ENCODE peak calls at places on chromosome 11, in six cellular contexts. S, M, H, J, N and O are unnamed samples. For H3K36me3, the result is how much of the 10 kb centered on the place peaks cover.

GRCh38 chr11:107076832-107077231 is 58.6 kb upstream of the GUCY1A2 start:
- DNase-seq in S (no peak), M (no peak), N (no peak), J (no peak), H (no peak), O (no peak)

GRCh38 chr11:98260983-98261382 is 759.8 kb upstream of the CNTN5 start:
- DNase-seq in J (no peak), M (no peak), S (no peak), H (no peak), N (no peak), O (no peak)

GRCh38 chr11:11450744-11451362 is 97.8 kb upstream of the CSNK2A3 start:
- DNase-seq in N (no peak), J (no peak), S (no peak), M (no peak), H (no peak), O (no peak)

GRCh38 chr11:131724436-131724995 is 354.1 kb downstream of the NTM start:
- DNase-seq in S (no peak), N (no peak), H (no peak), J (no peak), M (no peak), O (no peak)

GRCh38 chr11:32334822-32335221 is 100.5 kb downstream of the WT1 start:
- DNase-seq in H (no peak), S (no peak), J (peak), N (no peak), M (no peak), O (peak)

GRCh38 chr11:130478204-130478701 is 29.8 kb downstream of the ADAMTS15 start:
- DNase-seq in N (peak), S (no peak), H (no peak), M (peak), J (peak), O (peak)

GRCh38 chr11:98455500-98456186 is 565.1 kb upstream of the CNTN5 start:
- DNase-seq in H (no peak), M (no peak), J (peak), S (no peak), N (no peak), O (no peak)

GRCh38 chr11:95092549-95093324 is 3.1 kb downstream of the ENDOD1 start:
- DNase-seq in H (peak), N (no peak), J (peak), M (peak), S (no peak), O (peak)

GRCh38 chr11:11243258-11243789 is 109.7 kb downstream of the CSNK2A3 start:
- DNase-seq in M (no peak), J (peak), N (peak), H (no peak), S (no peak), O (no peak)

GRCh38 chr11:68632802-68633201 is 51.5 kb upstream of the GAL start:
- DNase-seq in H (peak), M (peak), S (no peak), J (peak), N (no peak), O (peak)

GRCh38 chr11:57321996-57322880 is 2.5 kb downstream of the TNKS1BP1 start:
- DNase-seq in N (peak), M (peak), S (peak), J (peak), H (no peak), O (peak)

GRCh38 chr11:1485504-1485885 is 1.1 kb downstream of the MOB2 start:
- DNase-seq in S (peak), N (peak), J (no peak), H (no peak), M (no peak), O (no peak)

GRCh38 chr11:118633319-118633690 is 25.9 kb downstream of the PHLDB1 start:
- DNase-seq in J (no peak), H (no peak), M (no peak), S (no peak), N (no peak), O (no peak)

GRCh38 chr11:66906077-66906929 is 49.4 kb downstream of the LRFN4 start:
- DNase-seq in S (no peak), J (peak), M (peak), N (peak), H (no peak), O (no peak)

GRCh38 chr11:128940156-128940555 is 2.5 kb downstream of the TP53AIP1 start:
- DNase-seq in S (no peak), M (no peak), N (no peak), H (no peak), J (no peak), O (peak)

GRCh38 chr11:132289590-132290256 is 919.3 kb downstream of the NTM start:
- DNase-seq in J (no peak), M (no peak), N (no peak), S (no peak), H (no peak), O (no peak)

GRCh38 chr11:79273781-79274180 is 167.0 kb downstream of the TENM4 start:
- DNase-seq in J (peak), H (no peak), N (no peak), S (no peak), M (no peak), O (no peak)

GRCh38 chr11:88535916-88536547 is 198.5 kb upstream of the CTSC start:
- DNase-seq in J (no peak), H (no peak), M (peak), N (no peak), S (no peak), O (no peak)

GRCh38 chr11:71354394-71355105 is 93.6 kb downstream of the DHCR7 start:
- DNase-seq in J (no peak), S (no peak), H (no peak), N (no peak), M (no peak), O (no peak)

GRCh38 chr11:113894421-113894996 is 10.1 kb upstream of the HTR3B start:
- DNase-seq in H (no peak), N (no peak), S (no peak), J (peak), M (no peak), O (no peak)

GRCh38 chr11:94602430-94603372 is 35.5 kb downstream of the PIWIL4 start:
- DNase-seq in J (no peak), S (peak), N (peak), M (peak), H (peak), O (peak)

GRCh38 chr11:117518455-117518854 is 190.8 kb downstream of the CEP164 start:
- DNase-seq in S (no peak), N (no peak), H (no peak), M (no peak), J (no peak), O (no peak)

GRCh38 chr11:129731316-129731715 is 84.3 kb upstream of the TMEM45B start:
- DNase-seq in N (no peak), H (no peak), M (no peak), J (no peak), S (no peak), O (peak)

GRCh38 chr11:75403037-75403436 is 3.7 kb downstream of the RPS3 start:
- DNase-seq in S (no peak), J (no peak), H (no peak), M (no peak), N (no peak), O (no peak)

GRCh38 chr11:69425895-69426544 is 55.4 kb upstream of the LINC01488 start:
- DNase-seq in M (no peak), J (no peak), S (no peak), H (no peak), N (no peak), O (no peak)

GRCh38 chr11:69359735-69360470 is 65.9 kb downstream of the MYEOV start:
- DNase-seq in M (peak), N (no peak), J (peak), S (no peak), H (no peak), O (peak)

GRCh38 chr11:58788355-58789023 is 56.0 kb downstream of the GLYATL2 start:
- DNase-seq in S (no peak), N (peak), J (peak), M (peak), H (peak), O (peak)

GRCh38 chr11:114562166-114562916 is 2.7 kb upstream of the NXPE1 start:
- DNase-seq in S (no peak), H (no peak), J (no peak), M (peak), N (no peak), O (no peak)

GRCh38 chr11:71244116-71244815 is 8.1 kb downstream of the SHANK2 start:
- DNase-seq in N (no peak), H (no peak), M (peak), J (peak), S (no peak), O (no peak)

GRCh38 chr11:28566643-28567042 is 458.5 kb downstream of the METTL15 start:
- DNase-seq in H (no peak), S (peak), N (peak), J (peak), M (peak), O (peak)

GRCh38 chr11:33068611-33069340 is 29.4 kb downstream of the TCP11L1 start:
- DNase-seq in J (no peak), H (no peak), M (no peak), S (no peak), N (no peak), O (no peak)

GRCh38 chr11:47442514-47442913 is 6.4 kb downstream of the RAPSN start:
- DNase-seq in J (no peak), S (no peak), H (no peak), M (no peak), N (no peak), O (no peak)

GRCh38 chr11:62680825-62681240 is 2.0 kb upstream of the UBXN1 start:
- DNase-seq in N (peak), M (peak), S (no peak), H (peak), J (peak), O (peak)

GRCh38 chr11:93089474-93090102 is 108.2 kb downstream of the SLC36A4 start:
- DNase-seq in S (no peak), H (no peak), N (no peak), M (peak), J (peak), O (peak)

GRCh38 chr11:104583857-104584256 is 314.4 kb downstream of the CASP12 start:
- DNase-seq in J (no peak), N (no peak), S (no peak), H (no peak), M (no peak), O (no peak)

GRCh38 chr11:20250644-20251247 is 90.5 kb upstream of the DBX1 start:
- DNase-seq in H (no peak), J (no peak), S (no peak), N (no peak), M (no peak), O (peak)

GRCh38 chr11:20247540-20248138 is 87.4 kb upstream of the DBX1 start:
- DNase-seq in J (no peak), S (no peak), M (no peak), H (no peak), N (no peak), O (no peak)

GRCh38 chr11:20251496-20251895 is 91.2 kb upstream of the DBX1 start:
- DNase-seq in J (no peak), M (no peak), H (no peak), N (no peak), S (no peak), O (no peak)

GRCh38 chr11:20248345-20248744 is 88.1 kb upstream of the DBX1 start:
- DNase-seq in S (no peak), N (no peak), H (no peak), J (no peak), M (no peak), O (no peak)

DNA sequence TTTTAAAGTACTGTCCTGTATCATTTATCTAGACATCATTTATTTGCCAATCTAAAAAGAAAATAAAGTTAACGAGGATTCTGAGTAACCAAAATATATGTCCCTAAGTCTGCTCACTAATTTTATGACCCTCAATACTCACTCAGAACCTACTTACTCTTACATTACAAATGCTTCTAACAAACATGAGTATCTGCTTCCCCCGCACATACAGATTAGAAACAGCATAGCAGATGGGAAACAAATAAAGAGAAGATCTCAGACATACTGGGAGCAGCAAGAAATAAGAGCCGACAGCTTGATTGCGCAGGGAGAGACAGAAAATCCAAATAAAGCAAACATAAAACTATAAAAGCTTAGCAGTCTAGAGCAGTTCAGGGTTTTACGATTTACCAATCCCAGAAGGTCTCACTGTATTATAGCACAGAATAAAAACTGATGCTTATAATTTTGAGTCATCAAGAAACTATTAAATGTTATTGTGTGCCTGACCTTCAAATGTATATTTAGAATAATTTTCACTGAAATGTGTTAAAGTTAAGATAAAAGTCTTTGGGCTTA is 89.1 kb upstream of the DBX1 start:
- DNase-seq in S (no peak), J (no peak), N (no peak), M (no peak), H (no peak), O (no peak)
- H3K4me3 ChIP-seq in S (no peak), J (no peak), N (no peak), M (no peak), H (no peak), O (no peak)

GRCh38 chr11:133922078-133922870 is 34.5 kb downstream of the IGSF9B start:
- DNase-seq in M (no peak), N (no peak), J (no peak), S (peak), H (no peak), O (no peak)
- H3K36me3 ChIP-seq in M (under half), N (under half), J (under half), S (under half), H (under half), O (under half)

DNA sequence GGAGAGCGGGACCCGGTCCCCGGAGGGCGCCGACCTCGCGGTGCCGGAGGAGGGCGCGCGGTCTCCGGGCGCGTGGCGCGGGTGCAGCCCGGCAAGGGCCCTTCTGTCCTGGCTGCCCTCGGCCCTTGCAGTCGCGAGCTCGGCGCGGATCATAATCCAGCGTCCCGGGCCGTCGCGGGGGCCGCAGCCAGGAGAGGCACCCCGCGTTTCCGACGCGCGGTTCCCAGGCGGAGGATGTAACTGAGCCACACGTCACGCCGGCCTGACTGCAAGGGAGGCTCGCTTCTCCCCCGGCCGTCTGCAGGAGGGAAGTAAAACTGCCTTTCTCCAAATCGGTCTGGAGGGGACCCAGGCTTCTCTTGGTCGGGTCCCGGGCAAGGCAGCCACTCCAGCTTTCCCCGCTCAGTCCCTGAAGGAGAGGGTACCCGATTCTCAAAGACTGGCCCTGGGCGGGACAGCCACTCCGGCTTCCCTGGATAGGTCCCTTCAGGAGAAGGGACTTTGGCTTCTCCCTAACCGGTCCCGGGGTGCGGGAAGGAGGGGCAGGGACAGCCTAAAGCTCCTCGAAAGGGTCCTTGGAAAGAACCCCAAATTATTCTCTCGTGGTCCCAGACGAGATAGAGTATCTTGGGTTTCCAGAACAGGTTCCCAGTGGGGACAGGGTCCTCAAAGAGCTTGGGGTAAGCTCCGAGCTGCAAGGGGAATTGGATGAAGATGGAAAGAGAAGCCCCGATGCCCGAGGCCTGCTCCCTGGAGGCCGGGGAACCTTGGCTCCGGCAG is 836 bp downstream of the SPON1 start:
- DNase-seq in N (peak), S (peak), J (peak), M (peak), H (peak), O (no peak)
- H3K4me3 ChIP-seq in N (peak), S (no peak), J (peak), M (peak), H (peak), O (no peak)

DNA sequence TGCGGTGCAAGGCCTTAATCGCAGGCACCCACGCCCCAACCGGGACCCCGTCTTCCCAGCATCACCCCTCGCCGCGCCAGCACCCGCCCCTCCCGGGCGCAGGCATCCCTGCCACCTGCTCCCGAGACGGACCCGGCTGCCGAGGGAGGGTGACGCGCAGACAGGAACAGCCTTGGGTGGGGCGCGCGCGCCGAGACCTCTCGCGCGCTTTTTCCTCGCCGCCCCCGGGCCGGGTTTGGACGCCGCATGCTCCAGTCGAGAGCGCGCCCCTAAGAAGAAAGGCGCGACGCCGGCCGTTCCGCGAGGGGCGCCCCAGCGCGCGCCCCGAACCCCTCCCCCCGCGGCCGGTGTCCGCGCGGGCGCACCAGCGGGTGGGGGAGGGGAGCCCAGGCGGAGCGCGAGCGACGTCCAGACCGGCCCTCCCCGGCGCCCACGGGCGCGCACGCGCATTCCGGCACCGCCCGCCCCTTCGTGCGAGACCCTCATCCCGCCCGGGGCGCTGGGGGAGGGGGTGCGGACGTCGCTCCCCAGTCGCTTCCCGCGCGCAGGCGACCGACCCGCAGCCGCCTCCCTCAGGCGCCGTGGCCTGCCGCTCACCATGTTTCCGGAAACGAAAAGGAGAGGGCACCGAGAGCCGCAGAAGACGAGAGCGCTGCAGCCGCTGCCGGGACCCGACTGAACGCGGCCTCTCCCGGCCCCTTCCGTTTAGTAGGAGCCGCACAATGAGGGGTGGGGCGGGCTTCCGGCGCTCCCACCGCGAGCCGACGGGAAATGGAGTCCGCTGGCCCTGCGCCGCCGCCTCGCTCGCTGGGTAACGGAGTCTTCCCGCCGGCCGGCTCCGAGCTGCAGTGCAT is at the start of gene CFL1:
- DNase-seq in J (peak), M (peak), S (peak), H (peak), N (peak), O (peak)
- H3K36me3 ChIP-seq in J (half or more), M (under half), S (under half), H (under half), N (under half), O (half or more)

GRCh38 chr11:60705895-60706294 is 6.5 kb downstream of the MS4A8 start:
- DNase-seq in H (no peak), M (no peak), J (peak), S (no peak), N (no peak), O (no peak)

GRCh38 chr11:60701509-60701818 is 2.1 kb downstream of the MS4A8 start:
- DNase-seq in H (no peak), N (no peak), M (no peak), S (no peak), J (no peak), O (no peak)

GRCh38 chr11:60703374-60703773 is 4.0 kb downstream of the MS4A8 start:
- DNase-seq in H (no peak), S (peak), J (peak), M (no peak), N (no peak), O (no peak)

GRCh38 chr11:60699282-60699681 is at the start of gene MS4A8:
- DNase-seq in J (no peak), N (no peak), S (no peak), H (no peak), M (no peak), O (no peak)

DNA sequence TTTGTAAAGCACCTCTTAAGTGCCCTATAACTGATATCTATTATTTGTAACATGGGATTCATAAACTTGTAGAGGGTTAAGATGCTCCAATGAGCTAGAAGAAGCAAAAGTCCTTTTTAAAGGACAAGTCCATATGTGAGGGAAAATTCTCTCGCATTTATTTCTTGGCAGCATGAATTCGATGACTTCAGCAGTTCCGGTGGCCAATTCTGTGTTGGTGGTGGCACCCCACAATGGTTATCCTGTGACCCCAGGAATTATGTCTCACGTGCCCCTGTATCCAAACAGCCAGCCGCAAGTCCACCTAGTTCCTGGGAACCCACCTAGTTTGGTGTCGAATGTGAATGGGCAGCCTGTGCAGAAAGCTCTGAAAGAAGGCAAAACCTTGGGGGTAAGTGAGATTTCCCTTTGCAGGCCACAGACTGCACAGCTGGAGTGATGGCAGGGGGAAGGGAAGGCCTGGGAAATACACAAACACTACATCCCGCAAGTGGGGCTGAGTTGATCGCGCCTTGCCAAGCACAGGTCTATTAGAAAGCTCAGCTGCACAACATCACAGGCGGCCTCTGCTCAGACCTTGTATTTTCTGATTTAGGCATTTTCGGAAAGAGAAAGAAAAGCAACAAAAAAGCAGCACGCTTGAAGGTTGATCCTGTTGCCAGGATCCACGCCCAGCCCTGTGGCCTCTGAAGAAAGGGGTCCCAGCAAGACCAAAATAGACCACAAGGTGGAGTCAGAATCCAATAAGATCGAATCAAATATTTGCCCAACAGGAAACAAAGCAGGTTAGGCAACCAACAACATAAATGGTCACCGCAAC is 1.5 kb downstream of the MS4A8 start:
- DNase-seq in S (no peak), H (no peak), J (peak), N (peak), M (no peak), O (no peak)
- H3K4me3 ChIP-seq in S (no peak), H (no peak), J (no peak), N (no peak), M (no peak), O (no peak)